ENCODE peak calls at places on chromosome 17, in nine cellular contexts. U is GM12865, J is ovary, C is upper lobe of left lung, Y is heart left ventricle, D is psoas muscle, R is fibroblast of pulmonary artery, Z is AG04450, X is stomach. P is an unnamed sample.

GRCh38 chr17:42674755-42675347 is 1.9 kb downstream of the PLEKHH3 start:
- DNase-seq in R (no peak), U (peak; percentile 47), J (no peak), Z (no peak), D (peak; percentile 61), X (peak; percentile 66), C (no peak), Y (no peak), P (no peak)

GRCh38 chr17:28141783-28142182 is 99.3 kb downstream of the NLK start:
- DNase-seq in D (no peak), R (no peak), U (no peak), J (no peak), C (no peak), X (no peak), Z (no peak), Y (no peak), P (no peak)

GRCh38 chr17:74325743-74326379 is at the start of gene KIF19:
- DNase-seq in Y (peak; percentile 54), R (no peak), X (peak; percentile 55), Z (no peak), C (peak; percentile 33), D (peak; percentile 62), J (no peak), U (peak; percentile 66), P (no peak)

GRCh38 chr17:67628580-67629013 is 89.1 kb upstream of the NOL11 start:
- DNase-seq in Z (no peak), J (no peak), C (peak; percentile 69), Y (no peak), U (peak; percentile 80), D (no peak), R (peak; percentile 43), X (peak; percentile 51), P (no peak)

GRCh38 chr17:79439493-79439892 is 171.4 kb downstream of the RBFOX3 start:
- DNase-seq in Z (no peak), J (no peak), D (no peak), R (no peak), X (no peak), C (no peak), Y (no peak), U (no peak), P (no peak)

GRCh38 chr17:71171270-71171669 is 949.5 kb upstream of the SOX9 start:
- DNase-seq in R (no peak), X (no peak), Z (no peak), C (no peak), J (no peak), U (no peak), Y (no peak), D (no peak), P (no peak)

GRCh38 chr17:74024871-74025531 is 178.5 kb upstream of the RPL38 start:
- DNase-seq in R (no peak), D (no peak), C (no peak), U (no peak), J (no peak), Y (no peak), Z (no peak), X (no peak), P (no peak)

GRCh38 chr17:46167826-46168569 is 25.2 kb downstream of the KANSL1 start:
- DNase-seq in Z (peak; percentile 67), U (no peak), D (no peak), J (no peak), X (no peak), R (peak; percentile 36), Y (no peak), C (no peak), P (peak; percentile 86)

GRCh38 chr17:15321556-15322250 is 19.7 kb downstream of the TEKT3 start:
- DNase-seq in X (no peak), C (no peak), U (no peak), R (no peak), J (no peak), Z (peak; percentile 34), D (no peak), Y (no peak), P (peak; percentile 50)

GRCh38 chr17:60039509-60040442 is 38.9 kb downstream of the HEATR6 start:
- DNase-seq in R (no peak), C (no peak), D (no peak), X (no peak), U (no peak), Z (no peak), Y (no peak), J (no peak), P (no peak)

GRCh38 chr17:16108386-16108785 is 106.9 kb downstream of the NCOR1 start:
- DNase-seq in C (no peak), U (no peak), X (no peak), J (no peak), Z (no peak), Y (no peak), D (no peak), R (no peak), P (no peak)

GRCh38 chr17:19876524-19877161 is 8.9 kb upstream of the ULK2 start:
- DNase-seq in D (peak; percentile 48), Y (peak; percentile 58), X (no peak), R (no peak), Z (no peak), U (no peak), J (no peak), C (peak; percentile 45), P (no peak)

GRCh38 chr17:67576471-67576870 is 141.3 kb upstream of the NOL11 start:
- DNase-seq in U (peak; percentile 30), X (no peak), Z (no peak), R (no peak), Y (no peak), J (no peak), C (no peak), D (no peak), P (no peak)

GRCh38 chr17:4635823-4636375 is 5.6 kb downstream of the ALOX15 start:
- DNase-seq in R (no peak), J (no peak), X (no peak), C (no peak), D (no peak), Y (peak; percentile 24), Z (no peak), U (peak; percentile 74), P (no peak)

GRCh38 chr17:82836823-82837357 is 2.9 kb downstream of the ZNF750 start:
- DNase-seq in J (peak; percentile 44), Y (no peak), U (no peak), D (no peak), C (no peak), Z (no peak), X (no peak), R (no peak), P (peak; percentile 53)

GRCh38 chr17:61852857-61853256 is 10.5 kb downstream of the BRIP1 start:
- DNase-seq in D (no peak), X (no peak), C (no peak), Y (no peak), Z (no peak), J (no peak), R (no peak), U (no peak), P (no peak)

GRCh38 chr17:36534117-36534880 is at the start of gene MYO19:
- DNase-seq in J (peak; percentile 71), X (peak; percentile 72), C (peak; percentile 65), Y (peak; percentile 64), Z (no peak), R (peak; percentile 47), D (peak; percentile 74), U (peak; percentile 78), P (peak; percentile 43)

GRCh38 chr17:27181935-27182334 is 112.0 kb upstream of the WSB1 start:
- DNase-seq in D (no peak), J (no peak), X (no peak), C (no peak), Z (no peak), Y (no peak), U (no peak), R (no peak), P (no peak)

GRCh38 chr17:13931752-13932477 is 137.4 kb upstream of the COX10 start:
- DNase-seq in Y (peak; percentile 78), U (no peak), Z (no peak), R (peak; percentile 37), D (peak; percentile 68), C (peak; percentile 92), X (peak; percentile 39), J (peak; percentile 37), P (peak; percentile 91)

DNA sequence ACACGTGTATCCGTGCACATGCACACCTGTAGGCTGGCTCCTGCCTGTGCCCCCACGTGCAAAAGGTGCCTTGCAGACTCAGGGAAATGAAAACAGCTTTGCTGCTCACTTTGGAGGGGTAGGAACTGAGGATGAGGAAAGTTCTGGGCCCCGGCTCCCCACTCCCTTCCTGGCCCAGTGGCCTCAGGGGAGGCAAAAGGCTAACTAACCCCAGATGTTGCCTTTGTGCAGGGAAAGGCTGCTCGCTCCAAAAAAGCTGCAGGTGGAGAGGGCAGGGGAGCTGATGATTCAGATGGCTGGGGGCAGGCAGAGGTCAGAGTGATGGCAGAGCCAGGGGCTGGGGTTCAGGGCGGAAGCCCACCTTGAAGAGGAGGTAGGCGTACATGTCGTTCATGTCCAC is 12.4 kb downstream of the PLCD3 start:
- DNase-seq in Z (no peak), X (no peak), Y (no peak), D (no peak), J (no peak), U (no peak), C (no peak), R (no peak), P (no peak)
- H3K4me3 ChIP-seq in Z (no peak overlapping the region), X (no peak overlapping the region), Y (no peak overlapping the region), D (no peak overlapping the region), J (no peak overlapping the region), U (no peak overlapping the region), C (no peak overlapping the region), R (no peak overlapping the region), P (no peak overlapping the region)

DNA sequence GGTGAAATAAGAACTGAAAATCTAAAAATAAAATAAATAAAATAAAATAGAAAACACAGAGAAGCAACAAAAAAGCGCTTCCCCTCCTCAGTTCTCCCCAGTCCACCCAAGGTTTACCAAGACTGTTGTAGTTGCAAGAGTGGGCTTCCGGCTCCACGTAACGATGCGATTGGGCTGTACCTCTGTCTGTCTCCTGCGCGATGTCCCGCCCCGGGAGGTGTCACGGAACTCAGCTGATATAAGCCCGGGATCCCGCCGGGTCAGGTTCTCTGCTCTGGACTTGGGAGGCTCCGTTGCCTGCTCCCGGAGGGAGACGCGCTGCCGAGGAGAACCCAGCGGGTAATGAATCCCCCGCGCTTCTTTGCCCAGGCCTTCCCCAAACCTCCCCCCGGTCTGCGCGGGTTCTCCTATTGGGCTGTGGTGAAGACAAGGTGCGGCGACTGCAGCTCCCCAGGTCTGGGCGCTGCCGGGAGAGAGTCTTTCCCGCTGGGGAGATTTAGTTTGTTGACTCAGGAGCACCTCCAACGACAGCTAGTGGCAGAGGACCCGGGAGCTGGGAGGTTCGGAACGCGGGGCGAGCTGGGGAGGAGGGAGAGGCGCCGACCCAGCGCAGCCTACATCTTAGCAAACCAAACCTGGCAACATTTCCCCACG is at the start of gene SLFN5:
- DNase-seq in Z (peak; percentile 87), R (peak; percentile 95), U (peak; percentile 93), Y (peak; percentile 94), C (peak; percentile 96), J (peak; percentile 97), X (peak; percentile 97), D (peak; percentile 93), P (peak; percentile 92)
- TF ChIP-seq CTCF in Z (no peak), R (no peak), U (no peak), Y (no peak), C (no peak), J (no peak), X (no peak), D (no peak), P (no peak)

GRCh38 chr17:7855643-7856080 is 796 bp downstream of the TMEM88 start:
- DNase-seq in R (no peak), U (no peak), C (no peak), J (peak; percentile 53), X (no peak), D (no peak), Z (no peak), Y (peak; percentile 60), P (no peak)
- H3K4me3 ChIP-seq in R (peak overlapping the region; percentile 81), U (peak overlapping the region; percentile 78), C (peak overlapping the region; percentile 76), J (peak overlapping the region; percentile 15), X (peak overlapping the region; percentile 77), D (peak overlapping the region; percentile 86), Z (peak overlapping the region; percentile 81), Y (peak overlapping the region; percentile 70), P (peak overlapping the region; percentile 91)

GRCh38 chr17:80474933-80475915 is 1.2 kb downstream of the NPTX1 start:
- DNase-seq in J (no peak), X (no peak), Z (no peak), R (no peak), U (no peak), D (no peak), C (no peak), Y (no peak), P (no peak)
- TF ChIP-seq CTCF in J (no peak), X (no peak), Z (no peak), R (no peak), U (no peak), D (no peak), C (no peak), Y (no peak), P (no peak)